ENCODE peak calls at places on chromosomes 2 and 18, in six cellular contexts. Q is mammary epithelial cell, C is uterus, L is AG04450, I is heart right ventricle, N is lower lobe of right lung. U is an unnamed sample. For H3K27me3, the result is how much of the 10 kb centered on the place peaks cover.

GRCh38 chr18:69257861-69258458 is 142.7 kb upstream of the DOK6 start:
- DNase-seq in Q (peak), C (no peak), L (peak), I (no peak), N (no peak), U (no peak)

GRCh38 chr2:70143314-70144150 is 47.3 kb downstream of the C2orf42 start:
- DNase-seq in Q (peak), C (peak), L (no peak), I (no peak), N (peak), U (peak)

GRCh38 chr2:88400398-88400797 is 52.1 kb downstream of the FOXI3 start:
- DNase-seq in Q (no peak), C (no peak), L (no peak), I (no peak), N (no peak), U (no peak)

GRCh38 chr2:205660521-205661124 is 21.7 kb upstream of the NRP2 start:
- DNase-seq in Q (peak), C (peak), L (peak), I (no peak), N (no peak), U (no peak)

GRCh38 chr2:70670626-70671025 is 97.4 kb downstream of the ADD2 start:
- DNase-seq in Q (no peak), C (no peak), L (no peak), I (no peak), N (no peak), U (no peak)

GRCh38 chr2:189982777-189983394 is 79.6 kb downstream of the MSTN start:
- DNase-seq in Q (no peak), C (no peak), L (no peak), I (no peak), N (no peak), U (no peak)

GRCh38 chr18:23551978-23552377 is 34.3 kb downstream of the NPC1 start:
- DNase-seq in Q (no peak), C (no peak), L (no peak), I (no peak), N (no peak), U (no peak)

GRCh38 chr2:158687315-158687714 is 107.8 kb upstream of the DAPL1 start:
- DNase-seq in Q (no peak), C (no peak), L (no peak), I (no peak), N (no peak), U (no peak)

GRCh38 chr2:156787517-156787916 is 351.3 kb downstream of the GPD2 start:
- DNase-seq in Q (no peak), C (no peak), L (no peak), I (no peak), N (no peak), U (no peak)

GRCh38 chr18:76450452-76450851 is 44.6 kb downstream of the ZNF516 start:
- DNase-seq in Q (no peak), C (no peak), L (no peak), I (no peak), N (no peak), U (peak)

GRCh38 chr2:186841940-186842339 is 7.0 kb downstream of the ZSWIM2 start:
- DNase-seq in Q (no peak), C (no peak), L (peak), I (no peak), N (no peak), U (no peak)

GRCh38 chr18:58526425-58527115 is 102.3 kb downstream of the ALPK2 start:
- DNase-seq in Q (no peak), C (no peak), L (no peak), I (no peak), N (no peak), U (no peak)

GRCh38 chr2:3608373-3609278 is 13.7 kb downstream of the COLEC11 start:
- DNase-seq in Q (no peak), C (no peak), L (no peak), I (no peak), N (no peak), U (peak)

GRCh38 chr18:23401400-23402347 is 51.4 kb upstream of the RIOK3 start:
- DNase-seq in Q (no peak), C (no peak), L (peak), I (no peak), N (peak), U (peak)

GRCh38 chr18:3667255-3668137 is 217.5 kb downstream of the TGIF1 start:
- DNase-seq in Q (no peak), C (no peak), L (no peak), I (no peak), N (no peak), U (no peak)

GRCh38 chr2:69559696-69560482 is 83.7 kb downstream of the AAK1 start:
- DNase-seq in Q (peak), C (no peak), L (no peak), I (no peak), N (no peak), U (peak)

GRCh38 chr2:15798716-15799431 is 141.5 kb upstream of the MYCN start:
- DNase-seq in Q (no peak), C (no peak), L (no peak), I (no peak), N (no peak), U (no peak)

GRCh38 chr18:48589797-48590519 is 51.1 kb downstream of the CTIF start:
- DNase-seq in Q (no peak), C (no peak), L (no peak), I (peak), N (no peak), U (no peak)

GRCh38 chr2:28594369-28595108 is 98.7 kb downstream of the PLB1 start:
- DNase-seq in Q (peak), C (peak), L (peak), I (peak), N (peak), U (peak)

GRCh38 chr2:234003972-234004617 is 46.4 kb upstream of the SPP2 start:
- DNase-seq in Q (peak), C (no peak), L (peak), I (no peak), N (no peak), U (no peak)

GRCh38 chr18:11072632-11073031 is 76.7 kb downstream of the PIEZO2 start:
- DNase-seq in Q (no peak), C (no peak), L (no peak), I (no peak), N (no peak), U (no peak)

GRCh38 chr18:38301621-38302020 is 736.0 kb upstream of the CELF4 start:
- DNase-seq in Q (peak), C (no peak), L (no peak), I (no peak), N (no peak), U (no peak)

GRCh38 chr2:236177604-236177966 is 9.4 kb upstream of the GBX2 start:
- DNase-seq in Q (no peak), C (no peak), L (no peak), I (peak), N (no peak), U (peak)
- H3K27me3 ChIP-seq in Q (under half), C (half or more), L (under half), I (half or more), N (half or more), U (under half)

DNA sequence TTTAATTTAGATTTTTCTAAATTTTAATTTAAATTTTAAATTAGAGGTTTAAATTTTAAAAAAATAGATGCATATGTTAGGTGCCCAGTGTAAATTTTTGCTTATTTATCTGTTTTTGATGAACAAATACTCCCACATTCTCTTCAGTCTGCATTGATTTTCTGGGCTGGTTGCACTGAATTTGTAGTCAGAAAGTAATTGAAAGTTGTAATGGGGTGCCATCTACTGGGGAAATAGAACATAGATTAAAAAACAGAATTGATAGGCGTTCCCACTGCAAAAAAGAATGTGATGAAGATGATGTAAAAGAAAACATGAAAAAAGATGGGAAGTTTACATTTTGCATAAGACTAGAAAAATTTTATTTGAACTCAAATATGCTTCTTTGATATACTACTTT is 51.7 kb upstream of the CCDC85A start:
- DNase-seq in Q (peak), C (no peak), L (peak), I (no peak), N (no peak), U (no peak)
- TF ChIP-seq CTCF in Q (peak), C (peak), L (peak), I (peak), N (peak), U (no peak)

DNA sequence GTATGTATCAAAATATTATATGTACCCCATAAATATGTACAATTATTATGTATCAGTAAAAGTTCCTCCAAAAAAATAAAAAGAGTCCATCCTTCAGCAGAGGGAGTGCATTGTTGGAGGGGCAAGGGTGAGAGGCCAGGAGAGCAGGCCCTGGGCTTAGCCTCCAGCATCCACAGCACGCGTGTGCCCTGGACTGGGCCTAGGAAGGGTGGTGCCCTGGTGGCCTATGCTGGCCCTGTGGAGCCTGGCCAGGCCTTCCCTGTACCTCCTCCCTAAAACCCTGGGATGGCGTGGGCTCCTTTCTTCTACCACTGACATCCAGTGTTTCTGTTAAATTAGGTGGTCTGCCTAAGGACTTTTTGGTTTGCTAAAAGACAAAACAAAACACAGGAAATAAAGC is 93.4 kb downstream of the SH3RF3 start:
- DNase-seq in Q (no peak), C (no peak), L (no peak), I (no peak), N (no peak), U (no peak)
- H3K27me3 ChIP-seq in Q (under half), C (under half), L (under half), I (under half), N (under half), U (under half)

GRCh38 chr2:241219856-241220356 is 31.4 kb downstream of the ANO7 start:
- DNase-seq in Q (no peak), C (no peak), L (no peak), I (no peak), N (no peak), U (no peak)

GRCh38 chr2:241219030-241219382 is 30.5 kb downstream of the ANO7 start:
- DNase-seq in Q (no peak), C (no peak), L (no peak), I (no peak), N (no peak), U (no peak)

GRCh38 chr2:241216211-241216761 is 27.8 kb downstream of the ANO7 start:
- DNase-seq in Q (no peak), C (no peak), L (no peak), I (no peak), N (no peak), U (no peak)

GRCh38 chr2:241217320-241218031 is 29.0 kb downstream of the ANO7 start:
- DNase-seq in Q (peak), C (peak), L (no peak), I (peak), N (peak), U (peak)

GRCh38 chr2:241218131-241219029 is 29.9 kb downstream of the ANO7 start:
- DNase-seq in Q (peak), C (peak), L (no peak), I (peak), N (peak), U (peak)
- TF ChIP-seq CTCF in Q (no peak), C (peak), L (peak), I (peak), N (peak), U (no peak)

GRCh38 chr2:219493086-219493485 is 5.6 kb upstream of the GMPPA start:
- DNase-seq in Q (no peak), C (no peak), L (no peak), I (no peak), N (no peak), U (no peak)

GRCh38 chr2:219490600-219491130 is 8.0 kb upstream of the GMPPA start:
- DNase-seq in Q (no peak), C (no peak), L (no peak), I (no peak), N (no peak), U (no peak)

GRCh38 chr2:219490186-219490585 is 8.5 kb upstream of the GMPPA start:
- DNase-seq in Q (no peak), C (no peak), L (no peak), I (no peak), N (no peak), U (no peak)

GRCh38 chr2:219491278-219491967 is 7.3 kb upstream of the GMPPA start:
- DNase-seq in Q (no peak), C (no peak), L (no peak), I (no peak), N (no peak), U (no peak)

GRCh38 chr2:219492575-219492974 is 6.1 kb upstream of the GMPPA start:
- DNase-seq in Q (no peak), C (no peak), L (no peak), I (no peak), N (no peak), U (no peak)
- H3K27me3 ChIP-seq in Q (under half), C (under half), L (under half), I (under half), N (half or more), U (under half)

U was measured in testis.